ENCODE peak calls at places on chromosomes 1 and 21, in nine cellular contexts. D is endodermal cell; G is T-helper 1 cell; S is lung; F is naive thymus-derived CD8-positive, alpha-beta T cell; Q is iPS-NIHi11; C is activated naive CD8-positive, alpha-beta T cell treated with anti-CD3 and anti-CD28 coated beads, Interleukin-2, amount 50 U/mL, for 24 hours; T is cerebellum; A is endothelial cell. J is an unnamed sample.

GRCh38 chr1:59410457-59410856 is 113.6 kb downstream of the FGGY start:
- DNase-seq in D (no peak), G (no peak), S (no peak), F (no peak), Q (no peak), C (no peak), T (no peak), A (no peak), J (no peak)

GRCh38 chr21:33029512-33029921 is 3.8 kb downstream of the OLIG2 start:
- DNase-seq in D (peak; percentile 60), G (no peak), S (no peak), F (no peak), Q (no peak), C (no peak), T (no peak), A (no peak), J (peak; percentile 72)

GRCh38 chr1:159941139-159941866 is 4.1 kb downstream of the IGSF9 start:
- DNase-seq in D (no peak), G (no peak), S (no peak), F (no peak), Q (no peak), C (no peak), T (no peak), A (no peak), J (peak; percentile 93)

GRCh38 chr1:160777486-160778089 is 18.4 kb upstream of the LY9 start:
- DNase-seq in D (peak; percentile 86), G (peak; percentile 65), S (peak; percentile 46), F (peak; percentile 70), Q (peak; percentile 68), C (peak; percentile 44), T (no peak), A (peak; percentile 46), J (peak; percentile 20)

GRCh38 chr21:32392299-32392879 is 423 bp downstream of the URB1 start:
- DNase-seq in D (no peak), G (no peak), S (no peak), F (no peak), Q (no peak), C (no peak), T (no peak), A (no peak), J (no peak)

GRCh38 chr1:163730366-163730765 is 408.6 kb downstream of the NUF2 start:
- DNase-seq in D (no peak), G (no peak), S (no peak), F (no peak), Q (no peak), C (no peak), T (no peak), A (no peak), J (no peak)

GRCh38 chr1:115624859-115625258 is 16.9 kb upstream of the VANGL1 start:
- DNase-seq in D (peak; percentile 66), G (no peak), S (no peak), F (no peak), Q (no peak), C (no peak), T (no peak), A (no peak), J (no peak)

GRCh38 chr1:155105604-155106011 is 22.1 kb upstream of the EFNA1 start:
- DNase-seq in D (no peak), G (no peak), S (peak; percentile 89), F (no peak), Q (no peak), C (no peak), T (no peak), A (no peak), J (no peak)

GRCh38 chr1:56911098-56911497 is 54.7 kb downstream of the C8B start:
- DNase-seq in D (no peak), G (no peak), S (no peak), F (no peak), Q (no peak), C (no peak), T (no peak), A (no peak), J (no peak)

GRCh38 chr21:41366522-41367151 is 4.8 kb downstream of the MX2 start:
- DNase-seq in D (peak; percentile 42), G (no peak), S (peak; percentile 62), F (no peak), Q (no peak), C (no peak), T (no peak), A (no peak), J (no peak)